ENCODE peak calls at places on chromosomes 1 and 21, in five cellular contexts. B is IMR-90, M is A549, N is H1, O is HepG2. K is an unnamed sample.

GRCh38 chr1:169928438-169929209 is 34.9 kb upstream of the SCYL3 start:
- DNase-seq in M (peak; percentile 60), B (peak; percentile 72), N (no peak), O (peak; percentile 33), K (peak; percentile 28)

GRCh38 chr1:116686723-116687368 is 19.3 kb upstream of the IGSF3 start:
- DNase-seq in O (no peak), M (peak; percentile 35), N (no peak), B (no peak), K (no peak)

GRCh38 chr1:18319099-18319498 is 161.6 kb upstream of the KLHDC7A start:
- DNase-seq in M (no peak), B (no peak), O (no peak), N (no peak), K (no peak)

GRCh38 chr1:50667710-50668356 is 244.6 kb upstream of the DMRTA2 start:
- DNase-seq in M (no peak), N (no peak), B (peak; percentile 34), O (no peak), K (no peak)

GRCh38 chr1:232943679-232944252 is 6.6 kb upstream of the NTPCR start:
- DNase-seq in O (no peak), B (no peak), N (no peak), M (no peak), K (no peak)

GRCh38 chr1:30688920-30689794 is 34.2 kb downstream of the MATN1 start:
- DNase-seq in O (no peak), B (no peak), N (no peak), M (no peak), K (no peak)

GRCh38 chr1:220825819-220826551 is 39.3 kb downstream of the MTARC1 start:
- DNase-seq in O (no peak), M (no peak), B (no peak), N (no peak), K (peak; percentile 13)

GRCh38 chr1:69220672-69221071 is 347.1 kb upstream of the LRRC7 start:
- DNase-seq in O (no peak), B (no peak), N (no peak), M (no peak), K (no peak)

GRCh38 chr21:38503588-38503987 is 5.3 kb upstream of the ERG start:
- DNase-seq in B (peak; percentile 3), N (no peak), M (no peak), O (no peak), K (no peak)

GRCh38 chr1:201636581-201636980 is 97.7 kb downstream of the NAV1 start:
- DNase-seq in M (no peak), B (peak; percentile 98), O (no peak), N (no peak), K (no peak)

GRCh38 chr1:48028218-48028804 is 31.1 kb upstream of the TRABD2B start:
- DNase-seq in O (no peak), N (no peak), M (no peak), B (no peak), K (no peak)

GRCh38 chr1:24077278-24077978 is 34.5 kb downstream of the MYOM3 start:
- DNase-seq in B (no peak), N (no peak), M (no peak), O (no peak), K (no peak)

GRCh38 chr1:24373044-24373443 is 40.5 kb downstream of the STPG1 start:
- DNase-seq in M (no peak), O (no peak), B (no peak), N (no peak), K (no peak)

GRCh38 chr1:158155673-158156072 is 25.0 kb upstream of the CD1D start:
- DNase-seq in N (no peak), M (no peak), B (no peak), O (no peak), K (peak; percentile 42)

GRCh38 chr21:45970674-45971486 is 10.7 kb upstream of the COL6A1 start:
- DNase-seq in O (peak; percentile 33), M (peak; percentile 17), B (peak; percentile 44), N (peak; percentile 92), K (peak; percentile 82)

GRCh38 chr1:55720243-55720642 is 505.1 kb upstream of the USP24 start:
- DNase-seq in B (peak; percentile 42), O (no peak), N (no peak), M (no peak), K (no peak)

GRCh38 chr1:23611601-23612327 is 52.5 kb upstream of the ID3 start:
- DNase-seq in B (no peak), N (no peak), O (no peak), M (no peak), K (no peak)

GRCh38 chr1:232925421-232926202 is 24.8 kb upstream of the NTPCR start:
- DNase-seq in B (no peak), M (no peak), N (no peak), O (no peak), K (no peak)

GRCh38 chr1:169001353-169001752 is 105.1 kb upstream of the ATP1B1 start:
- DNase-seq in N (no peak), O (no peak), M (no peak), B (no peak), K (no peak)

GRCh38 chr1:42259059-42259738 is 75.8 kb downstream of the FOXJ3 start:
- DNase-seq in O (no peak), N (no peak), M (no peak), B (peak; percentile 74), K (no peak)

GRCh38 chr1:173473599-173474011 is 3.5 kb upstream of the PRDX6 start:
- DNase-seq in M (no peak), B (peak; percentile 75), N (no peak), O (no peak), K (no peak)

GRCh38 chr1:155139895-155140629 is at the start of gene DPM3:
- DNase-seq in N (peak; percentile 90), O (peak; percentile 71), M (peak; percentile 85), B (peak; percentile 72), K (peak; percentile 95)

GRCh38 chr1:115929846-115930245 is 46.5 kb upstream of the SLC22A15 start:
- DNase-seq in N (no peak), O (no peak), M (no peak), B (peak; percentile 30), K (no peak)

GRCh38 chr1:228365321-228366061 is 41.1 kb downstream of the TRIM11 start:
- DNase-seq in N (no peak), B (no peak), M (no peak), O (no peak), K (no peak)

DNA sequence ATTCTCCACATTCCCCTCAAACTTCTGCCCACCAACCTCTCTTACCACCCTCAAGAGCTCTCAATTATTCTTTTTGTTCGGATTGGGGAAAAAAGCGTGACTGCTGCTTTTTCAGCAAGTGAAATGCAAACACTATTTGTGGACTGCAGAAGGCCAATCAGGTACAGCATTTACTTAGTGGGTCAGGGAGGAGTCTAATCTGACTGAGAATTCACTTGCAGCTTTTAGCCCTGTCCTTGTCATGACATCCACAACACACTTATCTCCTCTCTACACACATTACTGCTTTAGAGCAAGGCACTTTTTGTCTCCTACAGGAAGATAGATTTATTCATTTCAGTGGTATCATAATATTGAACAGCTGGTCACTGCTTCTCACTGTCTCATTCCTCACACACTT is 375.6 kb upstream of the PRMT6 start:
- DNase-seq in B (no peak), O (no peak), N (no peak), M (no peak), K (no peak)
- TF ChIP-seq MAFK in B (no peak), O (no peak), N (no peak), M (no peak), K (no peak)

GRCh38 chr21:44773291-44773932 is 28.2 kb downstream of the UBE2G2 start:
- DNase-seq in M (no peak), N (no peak), O (no peak), B (no peak), K (no peak)
- TF ChIP-seq MAFK in M (no peak), N (no peak), O (no peak), B (no peak), K (no peak)

GRCh38 chr1:66681686-66682085 is 70.6 kb upstream of the DYNLT5 start:
- DNase-seq in N (no peak), B (no peak), O (no peak), M (no peak), K (no peak)
- TF ChIP-seq MAFK in N (no peak), B (no peak), O (no peak), M (no peak), K (no peak)

DNA sequence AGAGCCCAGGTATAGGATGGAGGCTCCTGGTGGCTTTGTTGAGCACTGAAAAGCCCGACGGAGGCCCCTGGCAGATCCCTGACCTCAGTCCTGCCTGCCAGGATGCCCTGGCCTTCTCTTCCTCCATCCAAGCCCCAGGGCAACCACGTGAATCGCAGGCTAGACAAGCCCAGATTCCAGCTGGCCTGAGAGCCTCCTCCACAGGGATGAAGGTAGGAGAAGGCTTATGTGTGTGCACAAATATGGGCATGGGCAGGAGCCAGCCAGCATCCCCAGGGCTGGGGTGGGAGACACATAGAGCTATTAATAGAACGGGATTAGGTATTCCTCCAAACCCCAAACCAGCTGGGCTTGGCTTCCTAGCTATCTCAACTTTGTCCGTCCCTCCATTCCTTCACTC is 4.0 kb upstream of the EXTL1 start:
- DNase-seq in M (no peak), O (no peak), N (no peak), B (peak; percentile 75), K (no peak)
- TF ChIP-seq MAFK in M (no peak), O (no peak), N (no peak), B (no peak), K (no peak)

GRCh38 chr1:222618880-222619321 is 1.0 kb downstream of the MIA3 start:
- DNase-seq in M (no peak), B (peak; percentile 29), N (peak; percentile 52), O (peak; percentile 9), K (peak; percentile 53)

GRCh38 chr1:222616535-222616934 is 1.4 kb upstream of the MIA3 start:
- DNase-seq in M (peak; percentile 8), B (peak; percentile 91), O (peak; percentile 22), N (no peak), K (no peak)

GRCh38 chr1:222620566-222620965 is 2.7 kb downstream of the MIA3 start:
- DNase-seq in O (no peak), M (no peak), N (no peak), B (no peak), K (no peak)

GRCh38 chr1:222617367-222617951 is 438 bp upstream of the MIA3 start:
- DNase-seq in M (peak; percentile 90), N (peak; percentile 91), B (peak; percentile 98), O (peak; percentile 77), K (peak; percentile 93)

DNA sequence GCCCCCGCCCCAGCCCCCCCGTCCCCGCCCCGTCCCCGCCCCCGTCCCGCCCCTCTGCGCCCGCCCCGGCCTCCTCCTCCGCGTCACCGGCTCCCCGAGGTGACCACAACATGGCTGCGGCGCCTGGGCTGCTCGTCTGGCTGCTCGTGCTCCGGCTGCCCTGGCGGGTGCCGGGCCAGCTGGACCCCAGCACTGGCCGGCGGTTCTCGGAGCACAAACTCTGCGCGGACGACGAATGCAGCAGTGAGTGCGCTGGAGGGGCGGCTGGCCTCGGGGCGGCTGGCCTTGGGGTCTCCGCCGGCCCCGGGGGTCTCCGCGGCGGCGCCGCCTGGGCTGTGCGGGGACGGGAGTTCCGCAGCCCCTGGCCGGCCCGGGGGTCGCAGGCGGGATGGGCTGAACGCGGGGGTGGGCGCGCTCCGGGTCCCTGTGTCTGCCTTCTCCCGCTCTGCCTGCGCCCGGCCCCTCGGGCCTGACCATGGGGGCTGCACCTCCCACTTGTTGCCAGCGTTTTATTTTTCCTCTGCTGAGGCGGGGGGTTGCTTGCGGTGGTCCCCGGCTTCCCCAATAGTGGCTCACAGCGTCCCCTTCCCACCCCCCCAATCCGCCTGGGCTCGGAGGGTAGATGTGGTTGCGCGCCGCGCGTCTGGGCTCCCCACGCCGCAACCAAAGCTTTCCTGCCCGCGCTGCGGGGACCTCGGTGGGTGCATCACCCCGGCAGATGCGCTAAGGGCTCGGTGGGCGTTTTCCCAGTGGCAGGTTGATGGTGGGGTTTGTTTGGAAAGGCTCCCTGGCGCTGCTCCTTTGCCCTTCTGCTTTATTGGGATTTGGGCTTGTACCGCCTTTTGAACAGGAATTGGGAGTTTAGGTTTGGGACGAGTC is at the start of gene MIA3:
- DNase-seq in M (no peak), O (peak; percentile 39), B (peak; percentile 10), N (peak; percentile 81), K (peak; percentile 83)
- TF ChIP-seq MAFK in M (no peak), O (no peak), B (no peak), N (no peak), K (no peak)

GRCh38 chr1:26015358-26015757 is 6.2 kb upstream of the EXTL1 start:
- DNase-seq in M (no peak), B (peak; percentile 56), O (peak; percentile 28), N (no peak), K (no peak)
- TF ChIP-seq MAFK in M (no peak), B (no peak), O (no peak), N (no peak), K (no peak)